ENCODE peak calls at places on chromosomes 6 and 20, in ten cellular contexts. G is psoas muscle; H is ureter; P is colonic mucosa; D is iPS-NIHi11; O is left lung; V is stimulated activated naive CD8-positive, alpha-beta T cell treated with anti-CD3 and anti-CD28 coated beads, Interleukin-15, amount 100 ng/mL, for 72 hours; I is D721Med; C is lower leg skin; J is COR-L47. Q is an unnamed sample.
A peak's percentile ranks its signal among the peaks of the same experiment; 100 is the strongest.

GRCh38 chr20:10936786-10937185 is 263.0 kb upstream of the JAG1 start:
- DNase-seq in G (no peak), H (no peak), P (no peak), D (no peak), O (no peak), V (no peak), I (no peak), C (no peak), J (no peak), Q (no peak)

GRCh38 chr6:161598896-161599295 is 325.0 kb upstream of the AGPAT4 start:
- DNase-seq in G (no peak), H (no peak), P (no peak), D (no peak), O (no peak), V (no peak), I (no peak), C (no peak), J (no peak), Q (no peak)

GRCh38 chr20:20184149-20184548 is 131.8 kb downstream of the CFAP61 start:
- DNase-seq in G (no peak), H (no peak), P (no peak), D (no peak), O (no peak), V (peak; percentile 12), I (no peak), C (no peak), J (no peak), Q (no peak)

GRCh38 chr20:33279261-33279910 is 3.6 kb upstream of the BPIFB1 start:
- DNase-seq in G (no peak), H (no peak), P (no peak), D (no peak), O (no peak), V (no peak), I (no peak), C (no peak), J (no peak), Q (no peak)

GRCh38 chr6:32105433-32105832 is 3.7 kb downstream of the TNXB start:
- DNase-seq in G (no peak), H (no peak), P (no peak), D (no peak), O (no peak), V (no peak), I (no peak), C (no peak), J (no peak), Q (no peak)

GRCh38 chr20:50595988-50596693 is 86.0 kb downstream of the PTPN1 start:
- DNase-seq in G (no peak), H (no peak), P (no peak), D (no peak), O (no peak), V (no peak), I (no peak), C (no peak), J (no peak), Q (no peak)

GRCh38 chr6:23561732-23562131 is 564.3 kb upstream of the NRSN1 start:
- DNase-seq in G (no peak), H (no peak), P (no peak), D (no peak), O (no peak), V (no peak), I (no peak), C (no peak), J (no peak), Q (no peak)

GRCh38 chr6:11947063-11947462 is 65.0 kb upstream of the HIVEP1 start:
- DNase-seq in G (no peak), H (no peak), P (no peak), D (peak; percentile 30), O (no peak), V (no peak), I (no peak), C (no peak), J (no peak), Q (no peak)

GRCh38 chr6:107102414-107102805 is 12.9 kb downstream of the BEND3 start:
- DNase-seq in G (no peak), H (no peak), P (no peak), D (no peak), O (no peak), V (no peak), I (no peak), C (no peak), J (no peak), Q (no peak)

GRCh38 chr6:119322715-119323350 is 26.7 kb downstream of the MAN1A1 start:
- DNase-seq in G (no peak), H (no peak), P (no peak), D (no peak), O (no peak), V (peak; percentile 59), I (no peak), C (no peak), J (no peak), Q (no peak)

GRCh38 chr6:168373389-168373788 is 53.8 kb upstream of the DACT2 start:
- DNase-seq in G (no peak), H (no peak), P (no peak), D (no peak), O (no peak), V (no peak), I (no peak), C (no peak), J (no peak), Q (no peak)

GRCh38 chr6:33820243-33820642 is 16.4 kb upstream of the MLN start:
- DNase-seq in G (no peak), H (no peak), P (no peak), D (no peak), O (no peak), V (no peak), I (no peak), C (no peak), J (no peak), Q (no peak)

GRCh38 chr6:21846541-21847451 is 253.2 kb downstream of the SOX4 start:
- DNase-seq in G (no peak), H (peak; percentile 46), P (peak; percentile 31), D (peak; percentile 47), O (no peak), V (peak; percentile 12), I (no peak), C (no peak), J (peak; percentile 80), Q (no peak)